ENCODE peak calls at places on chromosomes 1 and 21, in five cellular contexts. One of them, this sample, is unnamed.

GRCh38 chr1:56327195-56327594 is 252.2 kb downstream of the PLPP3 start:
- DNase-seq in H7: no peak
- DNase-seq in memory B cell: no peak
- DNase-seq in NCI-H1105: no peak
- DNase-seq in stimulated activated CD4-positive, alpha-beta T cell treated with anti-CD3 and anti-CD28 coated beads, Interleukin-4, amount 100 ng/mL, for 48 hours: no peak
- DNase-seq in this sample: no peak

GRCh38 chr1:63691672-63692425 is 82.0 kb upstream of the ROR1 start:
- DNase-seq in H7: peak; percentile 64
- DNase-seq in memory B cell: peak; percentile 42
- DNase-seq in NCI-H1105: peak; percentile 64
- DNase-seq in stimulated activated CD4-positive, alpha-beta T cell treated with anti-CD3 and anti-CD28 coated beads, Interleukin-4, amount 100 ng/mL, for 48 hours: no peak
- DNase-seq in this sample: peak; percentile 85

GRCh38 chr1:204841798-204842197 is 28.9 kb upstream of the NFASC start:
- DNase-seq in H7: no peak
- DNase-seq in memory B cell: no peak
- DNase-seq in NCI-H1105: no peak
- DNase-seq in stimulated activated CD4-positive, alpha-beta T cell treated with anti-CD3 and anti-CD28 coated beads, Interleukin-4, amount 100 ng/mL, for 48 hours: no peak
- DNase-seq in this sample: no peak

GRCh38 chr1:202684716-202685115 is 25.5 kb downstream of the SYT2 start:
- DNase-seq in H7: no peak
- DNase-seq in memory B cell: no peak
- DNase-seq in NCI-H1105: no peak
- DNase-seq in stimulated activated CD4-positive, alpha-beta T cell treated with anti-CD3 and anti-CD28 coated beads, Interleukin-4, amount 100 ng/mL, for 48 hours: no peak
- DNase-seq in this sample: no peak

GRCh38 chr1:221777434-221778072 is 35.7 kb upstream of the DUSP10 start:
- DNase-seq in H7: no peak
- DNase-seq in memory B cell: peak; percentile 59
- DNase-seq in NCI-H1105: no peak
- DNase-seq in stimulated activated CD4-positive, alpha-beta T cell treated with anti-CD3 and anti-CD28 coated beads, Interleukin-4, amount 100 ng/mL, for 48 hours: peak; percentile 38
- DNase-seq in this sample: peak; percentile 49

GRCh38 chr1:12167493-12168429 is 970 bp downstream of the TNFRSF1B start:
- DNase-seq in H7: peak; percentile 80
- DNase-seq in memory B cell: no peak
- DNase-seq in NCI-H1105: no peak
- DNase-seq in stimulated activated CD4-positive, alpha-beta T cell treated with anti-CD3 and anti-CD28 coated beads, Interleukin-4, amount 100 ng/mL, for 48 hours: no peak
- DNase-seq in this sample: no peak

GRCh38 chr1:241485554-241485992 is 34.0 kb downstream of the FH start:
- DNase-seq in H7: peak; percentile 25
- DNase-seq in memory B cell: no peak
- DNase-seq in NCI-H1105: no peak
- DNase-seq in stimulated activated CD4-positive, alpha-beta T cell treated with anti-CD3 and anti-CD28 coated beads, Interleukin-4, amount 100 ng/mL, for 48 hours: no peak
- DNase-seq in this sample: peak; percentile 13

GRCh38 chr1:58927026-58927721 is 143.3 kb upstream of the JUN start:
- DNase-seq in H7: no peak
- DNase-seq in memory B cell: no peak
- DNase-seq in NCI-H1105: no peak
- DNase-seq in stimulated activated CD4-positive, alpha-beta T cell treated with anti-CD3 and anti-CD28 coated beads, Interleukin-4, amount 100 ng/mL, for 48 hours: no peak
- DNase-seq in this sample: no peak

GRCh38 chr21:42097860-42098259 is 26.7 kb downstream of the UMODL1 start:
- DNase-seq in H7: no peak
- DNase-seq in memory B cell: no peak
- DNase-seq in NCI-H1105: no peak
- DNase-seq in stimulated activated CD4-positive, alpha-beta T cell treated with anti-CD3 and anti-CD28 coated beads, Interleukin-4, amount 100 ng/mL, for 48 hours: no peak
- DNase-seq in this sample: peak; percentile 95

GRCh38 chr21:43211085-43212071 is 42.6 kb downstream of the CRYAA start:
- DNase-seq in H7: peak; percentile 85
- DNase-seq in memory B cell: no peak
- DNase-seq in NCI-H1105: peak; percentile 84
- DNase-seq in stimulated activated CD4-positive, alpha-beta T cell treated with anti-CD3 and anti-CD28 coated beads, Interleukin-4, amount 100 ng/mL, for 48 hours: no peak
- DNase-seq in this sample: peak; percentile 88

GRCh38 chr1:160101717-160102522 is 3.5 kb upstream of the IGSF8 start:
- DNase-seq in H7: no peak
- DNase-seq in memory B cell: no peak
- DNase-seq in NCI-H1105: no peak
- DNase-seq in stimulated activated CD4-positive, alpha-beta T cell treated with anti-CD3 and anti-CD28 coated beads, Interleukin-4, amount 100 ng/mL, for 48 hours: no peak
- DNase-seq in this sample: no peak

GRCh38 chr21:42570841-42571387 is 57.3 kb downstream of the SLC37A1 start:
- DNase-seq in H7: peak; percentile 79
- DNase-seq in memory B cell: no peak
- DNase-seq in NCI-H1105: peak; percentile 67
- DNase-seq in stimulated activated CD4-positive, alpha-beta T cell treated with anti-CD3 and anti-CD28 coated beads, Interleukin-4, amount 100 ng/mL, for 48 hours: no peak
- DNase-seq in this sample: peak; percentile 6

GRCh38 chr1:228096416-228097332 is 6.5 kb downstream of the C1orf35 start:
- DNase-seq in H7: peak; percentile 31
- DNase-seq in memory B cell: no peak
- DNase-seq in NCI-H1105: no peak
- DNase-seq in stimulated activated CD4-positive, alpha-beta T cell treated with anti-CD3 and anti-CD28 coated beads, Interleukin-4, amount 100 ng/mL, for 48 hours: no peak
- DNase-seq in this sample: no peak

GRCh38 chr1:108686609-108687313 is 5.3 kb upstream of the PRPF38B start:
- DNase-seq in H7: no peak
- DNase-seq in memory B cell: no peak
- DNase-seq in NCI-H1105: no peak
- DNase-seq in stimulated activated CD4-positive, alpha-beta T cell treated with anti-CD3 and anti-CD28 coated beads, Interleukin-4, amount 100 ng/mL, for 48 hours: no peak
- DNase-seq in this sample: no peak

GRCh38 chr1:184792450-184792969 is 37.9 kb upstream of the EDEM3 start:
- DNase-seq in H7: no peak
- DNase-seq in memory B cell: no peak
- DNase-seq in NCI-H1105: no peak
- DNase-seq in stimulated activated CD4-positive, alpha-beta T cell treated with anti-CD3 and anti-CD28 coated beads, Interleukin-4, amount 100 ng/mL, for 48 hours: no peak
- DNase-seq in this sample: peak; percentile 82

GRCh38 chr1:221793439-221794078 is 51.7 kb upstream of the DUSP10 start:
- DNase-seq in H7: no peak
- DNase-seq in memory B cell: peak; percentile 68
- DNase-seq in NCI-H1105: no peak
- DNase-seq in stimulated activated CD4-positive, alpha-beta T cell treated with anti-CD3 and anti-CD28 coated beads, Interleukin-4, amount 100 ng/mL, for 48 hours: no peak
- DNase-seq in this sample: no peak

GRCh38 chr1:203590559-203590958 is 36.1 kb upstream of the ATP2B4 start:
- DNase-seq in H7: no peak
- DNase-seq in memory B cell: no peak
- DNase-seq in NCI-H1105: no peak
- DNase-seq in stimulated activated CD4-positive, alpha-beta T cell treated with anti-CD3 and anti-CD28 coated beads, Interleukin-4, amount 100 ng/mL, for 48 hours: no peak
- DNase-seq in this sample: no peak

GRCh38 chr1:43867946-43868740 is 65.5 kb upstream of the ARTN start:
- DNase-seq in H7: no peak
- DNase-seq in memory B cell: no peak
- DNase-seq in NCI-H1105: no peak
- DNase-seq in stimulated activated CD4-positive, alpha-beta T cell treated with anti-CD3 and anti-CD28 coated beads, Interleukin-4, amount 100 ng/mL, for 48 hours: no peak
- DNase-seq in this sample: peak; percentile 6